ENCODE peak calls at places on chromosomes 5 and 9, in six cellular contexts. N is right cardiac atrium, F is body of pancreas, D is cardiac muscle cell, M is ovary, O is tibial artery. L is an unnamed sample.

GRCh38 chr5:77777281-77777892 is 1.2 kb upstream of the TBCA start:
- DNase-seq in O (no peak), M (no peak), D (no peak), F (no peak), N (no peak), L (no peak)

GRCh38 chr5:32473072-32473471 is 28.5 kb upstream of the ZFR start:
- DNase-seq in M (no peak), O (no peak), F (no peak), D (no peak), N (no peak), L (no peak)

GRCh38 chr5:142725231-142726187 is 39.6 kb upstream of the FGF1 start:
- DNase-seq in D (no peak), N (no peak), F (no peak), O (no peak), M (no peak), L (no peak)

GRCh38 chr5:17248999-17249634 is 31.7 kb downstream of the BASP1 start:
- DNase-seq in D (no peak), F (no peak), N (no peak), M (no peak), O (peak; percentile 69), L (peak; percentile 36)

GRCh38 chr5:73152411-73153388 is 20.3 kb upstream of the TMEM174 start:
- DNase-seq in M (no peak), N (no peak), O (no peak), F (no peak), D (no peak), L (no peak)

GRCh38 chr5:94906750-94907149 is 288.3 kb downstream of the SLF1 start:
- DNase-seq in O (no peak), F (no peak), D (no peak), N (no peak), M (no peak), L (no peak)

GRCh38 chr5:78178356-78178755 is 116.1 kb downstream of the AP3B1 start:
- DNase-seq in N (no peak), M (no peak), O (no peak), D (no peak), F (no peak), L (no peak)

GRCh38 chr9:5743109-5743508 is 89.8 kb downstream of the ERMP1 start:
- DNase-seq in M (no peak), F (no peak), D (no peak), O (no peak), N (no peak), L (no peak)

GRCh38 chr9:70255521-70255920 is 3.3 kb upstream of the SMC5 start:
- DNase-seq in D (no peak), O (no peak), N (no peak), M (no peak), F (no peak), L (no peak)

GRCh38 chr9:121698627-121699270 is 47.3 kb downstream of the DAB2IP start:
- DNase-seq in F (no peak), O (no peak), D (peak; percentile 82), N (no peak), M (peak; percentile 76), L (peak; percentile 52)

GRCh38 chr9:124286292-124286931 is 28.7 kb downstream of the NEK6 start:
- DNase-seq in D (no peak), F (no peak), O (no peak), M (no peak), N (no peak), L (peak; percentile 39)

GRCh38 chr5:36777105-36777757 is 99.3 kb upstream of the NIPBL start:
- DNase-seq in F (peak; percentile 37), O (no peak), M (no peak), N (no peak), D (peak; percentile 57), L (no peak)

GRCh38 chr9:133046900-133047295 is 14.9 kb upstream of the CEL start:
- DNase-seq in F (no peak), N (no peak), O (no peak), D (no peak), M (no peak), L (no peak)

GRCh38 chr9:84858373-84858772 is 188.8 kb downstream of the NTRK2 start:
- DNase-seq in M (no peak), O (no peak), F (no peak), D (no peak), N (peak; percentile 25), L (no peak)

GRCh38 chr5:158264264-158264663 is 405.3 kb upstream of the CLINT1 start:
- DNase-seq in N (no peak), F (no peak), M (no peak), O (no peak), D (no peak), L (no peak)

GRCh38 chr5:115372121-115372520 is 75.7 kb upstream of the CCDC112 start:
- DNase-seq in O (no peak), D (no peak), M (no peak), F (no peak), N (no peak), L (no peak)

GRCh38 chr5:44574626-44575025 is 185.4 kb upstream of the FGF10 start:
- DNase-seq in F (no peak), O (no peak), D (no peak), N (no peak), M (no peak), L (no peak)

GRCh38 chr9:87594218-87594617 is 96.6 kb downstream of the DAPK1 start:
- DNase-seq in M (no peak), D (no peak), N (no peak), F (no peak), O (no peak), L (no peak)

GRCh38 chr9:93380410-93381060 is 71.0 kb upstream of the FAM120A start:
- DNase-seq in F (no peak), M (no peak), O (no peak), N (no peak), D (peak; percentile 15), L (no peak)

GRCh38 chr9:80885894-80886293 is 803.5 kb downstream of the TLE1 start:
- DNase-seq in O (no peak), F (no peak), N (peak; percentile 27), D (no peak), M (peak; percentile 64), L (no peak)

GRCh38 chr9:20117985-20118384 is 329.1 kb upstream of the SLC24A2 start:
- DNase-seq in N (no peak), F (no peak), M (no peak), O (no peak), D (no peak), L (no peak)

GRCh38 chr9:114413909-114414308 is 26.1 kb upstream of the AKNA start:
- DNase-seq in F (no peak), O (no peak), M (peak; percentile 63), N (no peak), D (no peak), L (no peak)

GRCh38 chr9:118563677-118564076 is 805.6 kb downstream of the BRINP1 start:
- DNase-seq in M (no peak), O (no peak), F (no peak), N (no peak), D (no peak), L (no peak)

GRCh38 chr9:6024035-6024554 is 8.7 kb upstream of the RANBP6 start:
- DNase-seq in M (no peak), O (no peak), N (no peak), F (peak; percentile 21), D (peak; percentile 21), L (no peak)

GRCh38 chr9:110936719-110937452 is 101.4 kb downstream of the LPAR1 start:
- DNase-seq in D (no peak), N (no peak), O (no peak), M (no peak), F (no peak), L (no peak)

GRCh38 chr5:177427211-177427822 is 841 bp downstream of the GRK6 start:
- DNase-seq in N (no peak), M (no peak), D (no peak), F (peak; percentile 15), O (no peak), L (no peak)
- H3K4me1 ChIP-seq in N (peaks cover 11% of the 10 kb centered on the region), M (peaks cover 11% of the 10 kb centered on the region), D (no peaks in the 10 kb centered on the region), F (peaks cover 23% of the 10 kb centered on the region), O (peaks cover 22% of the 10 kb centered on the region), L (peaks cover 8% of the 10 kb centered on the region)

GRCh38 chr5:132265336-132266030 is 8.0 kb downstream of the PDLIM4 start:
- DNase-seq in D (no peak), M (peak; percentile 62), O (peak; percentile 92), F (no peak), N (peak; percentile 67), L (peak; percentile 84)
- H3K4me1 ChIP-seq in D (no peaks in the 10 kb centered on the region), M (peaks cover 23% of the 10 kb centered on the region), O (peaks cover 63% of the 10 kb centered on the region), F (peaks cover 26% of the 10 kb centered on the region), N (peaks cover 34% of the 10 kb centered on the region), L (peaks cover 39% of the 10 kb centered on the region)

DNA sequence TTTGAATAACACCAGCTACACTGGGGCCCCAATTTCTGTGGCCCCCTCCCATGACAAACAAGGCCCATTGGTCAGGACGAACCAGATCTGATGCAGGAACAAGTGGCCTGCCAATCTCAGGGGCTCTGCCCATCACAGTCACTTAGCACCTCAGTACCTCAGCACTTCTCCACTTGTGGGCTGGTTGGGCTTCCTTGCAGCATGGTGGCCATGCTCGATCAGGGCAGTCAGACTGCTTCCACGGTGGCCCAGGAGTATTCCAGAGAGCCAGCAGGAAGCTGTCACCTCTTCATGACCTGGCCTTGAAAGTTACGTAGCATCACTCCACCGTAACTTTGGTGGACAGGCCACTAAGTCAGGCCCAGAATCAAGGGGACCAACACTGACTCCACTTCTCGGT is 206.5 kb downstream of the AUH start:
- DNase-seq in M (no peak), D (no peak), F (no peak), O (no peak), N (no peak), L (no peak)
- H3K4me1 ChIP-seq in M (no peaks in the 10 kb centered on the region), D (no peaks in the 10 kb centered on the region), F (peaks cover 6% of the 10 kb centered on the region), O (peaks cover 6% of the 10 kb centered on the region), N (no peaks in the 10 kb centered on the region), L (no peaks in the 10 kb centered on the region)

DNA sequence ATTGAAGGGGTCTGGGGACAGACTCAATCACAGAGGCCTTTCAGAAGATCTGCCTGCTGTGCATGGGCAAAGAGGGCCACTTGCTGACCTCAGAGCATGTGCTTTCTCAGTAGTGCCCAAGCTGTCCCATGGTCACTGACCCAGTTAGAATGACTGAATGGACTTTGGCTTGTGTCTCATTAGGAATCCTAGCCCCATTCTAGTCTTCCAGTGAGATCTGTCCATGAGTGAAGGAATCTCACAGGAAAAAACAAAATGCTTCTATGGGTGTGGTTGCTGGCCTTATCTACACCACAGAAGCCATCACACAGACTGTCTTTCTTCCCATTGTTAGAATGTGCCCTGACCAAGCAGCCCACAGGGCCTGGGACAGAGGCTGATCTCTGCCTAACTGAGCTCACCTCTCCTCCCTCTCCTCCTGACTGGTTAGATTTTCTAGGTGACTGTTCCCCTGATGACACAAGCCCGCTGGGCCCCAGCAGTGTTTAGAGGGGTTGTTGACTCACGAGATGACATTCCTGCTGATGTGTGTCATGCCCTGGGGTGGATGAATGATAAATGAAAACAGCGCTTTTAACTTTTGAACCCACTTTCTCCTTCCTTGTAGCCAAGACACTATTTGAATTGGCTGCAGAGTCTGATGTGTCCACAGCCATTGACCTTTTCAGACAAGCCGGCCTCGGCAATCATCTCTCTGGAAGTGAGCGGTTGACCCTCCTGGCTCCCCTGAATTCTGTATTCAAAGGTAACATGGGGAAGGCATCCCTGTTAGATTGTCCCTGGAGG is 24.7 kb downstream of the TGFBI start:
- DNase-seq in F (no peak), D (no peak), N (no peak), O (peak; percentile 87), M (no peak), L (no peak)
- H3K4me1 ChIP-seq in F (no peaks in the 10 kb centered on the region), D (no peaks in the 10 kb centered on the region), N (peaks cover 8% of the 10 kb centered on the region), O (peaks cover 61% of the 10 kb centered on the region), M (peaks cover 6% of the 10 kb centered on the region), L (peaks cover 7% of the 10 kb centered on the region)

GRCh38 chr9:76574171-76574767 is 115.3 kb downstream of the GCNT1 start:
- DNase-seq in D (no peak), M (no peak), N (no peak), O (no peak), F (no peak), L (no peak)
- H3K4me1 ChIP-seq in D (no peaks in the 10 kb centered on the region), M (no peaks in the 10 kb centered on the region), N (no peaks in the 10 kb centered on the region), O (no peaks in the 10 kb centered on the region), F (no peaks in the 10 kb centered on the region), L (no peaks in the 10 kb centered on the region)

GRCh38 chr5:54624671-54625583 is 107.4 kb downstream of the SNX18 start:
- DNase-seq in M (no peak), F (no peak), O (no peak), D (no peak), N (no peak), L (no peak)
- H3K4me1 ChIP-seq in M (peaks cover 3% of the 10 kb centered on the region), F (peaks cover 7% of the 10 kb centered on the region), O (peaks cover 34% of the 10 kb centered on the region), D (no peaks in the 10 kb centered on the region), N (no peaks in the 10 kb centered on the region), L (no peaks in the 10 kb centered on the region)

L was measured in uterus.